ENCODE peak calls at places on chromosome 5, in ten cellular contexts. M, D, J, S, A, R, Q, Z, B and X are unnamed samples.
A peak's percentile ranks its signal among the peaks of the same experiment; 100 is the strongest.

GRCh38 chr5:141655020-141655419 is 3.8 kb upstream of the FCHSD1 start:
- DNase-seq in Q (no peak), R (no peak), A (no peak), S (no peak), M (no peak), B (no peak), D (no peak), J (no peak), Z (no peak), X (no peak)

GRCh38 chr5:112848116-112848811 is 12.8 kb upstream of the SRP19 start:
- DNase-seq in D (peak; percentile 72), A (peak; percentile 80), J (peak; percentile 82), R (peak; percentile 84), M (peak; percentile 79), S (no peak), Z (peak; percentile 79), B (no peak), Q (peak; percentile 30), X (peak; percentile 80)

GRCh38 chr5:158383485-158383884 is 524.5 kb upstream of the CLINT1 start:
- DNase-seq in R (no peak), J (no peak), Q (no peak), A (no peak), S (no peak), Z (no peak), D (no peak), M (no peak), B (no peak), X (no peak)

GRCh38 chr5:15943487-15943886 is 236.1 kb downstream of the MARCHF11 start:
- DNase-seq in S (no peak), D (peak; percentile 81), M (no peak), R (peak; percentile 58), A (peak; percentile 20), Q (no peak), J (peak; percentile 19), Z (no peak), B (no peak), X (peak; percentile 51)

GRCh38 chr5:155631116-155631515 is 617.6 kb downstream of the KIF4B start:
- DNase-seq in Z (no peak), A (no peak), J (no peak), B (no peak), D (peak; percentile 62), S (no peak), M (peak; percentile 3), Q (no peak), R (no peak), X (peak; percentile 0)

GRCh38 chr5:88092938-88093635 is 175.6 kb downstream of the TMEM161B start:
- DNase-seq in Q (no peak), S (no peak), B (no peak), M (no peak), J (no peak), D (no peak), R (no peak), A (no peak), Z (no peak), X (no peak)

GRCh38 chr5:171946382-171946781 is 60.1 kb downstream of the FBXW11 start:
- DNase-seq in S (no peak), Q (no peak), M (no peak), A (no peak), B (no peak), J (no peak), Z (no peak), D (no peak), R (no peak), X (no peak)

GRCh38 chr5:141084487-141084989 is 9.9 kb upstream of the PCDHB2 start:
- DNase-seq in B (peak; percentile 72), A (peak; percentile 46), Q (peak; percentile 22), R (peak; percentile 34), J (peak; percentile 34), Z (peak; percentile 69), S (no peak), M (peak; percentile 49), D (peak; percentile 38), X (peak; percentile 42)

DNA sequence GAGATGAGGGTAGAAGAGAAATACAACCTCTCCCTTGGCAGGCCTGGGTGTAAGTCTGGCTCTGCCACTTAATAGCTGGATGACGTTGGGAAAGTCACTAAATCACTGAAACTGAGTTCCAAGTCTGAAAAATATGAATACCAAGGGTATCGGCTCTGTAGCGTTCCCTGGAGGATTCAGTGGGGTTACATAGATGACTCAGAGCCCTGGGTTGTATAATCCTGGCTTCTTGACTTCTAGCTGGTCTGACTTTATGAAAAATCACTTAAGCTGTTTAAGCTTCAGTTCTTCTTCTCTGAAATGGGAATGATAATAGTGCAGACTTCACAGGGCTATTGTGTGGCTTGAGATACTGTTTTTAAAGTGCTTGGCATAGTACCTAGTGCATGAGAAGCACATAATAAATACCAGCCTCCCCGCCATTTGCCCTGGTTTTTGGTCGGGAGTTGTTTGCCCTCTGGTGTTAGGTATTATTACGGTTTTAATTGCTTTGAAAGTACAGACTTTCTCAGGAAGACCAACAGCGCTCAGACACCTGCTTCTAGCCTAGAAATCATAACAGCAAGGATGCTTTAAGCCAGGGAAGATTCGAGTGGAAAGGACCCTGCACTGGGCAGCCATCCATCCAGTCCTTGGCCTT is 43.0 kb downstream of the CYFIP2 start:
- DNase-seq in J (peak; percentile 28), M (peak; percentile 73), A (no peak), B (no peak), D (peak; percentile 7), R (peak; percentile 60), Z (no peak), Q (no peak), S (no peak), X (peak; percentile 8)
- TF ChIP-seq CTCF in J (no peak), M (no peak), A (no peak), B (no peak), D (no peak), R (peak; percentile 27), Z (peak; percentile 17), Q (peak; percentile 14), S (no peak), X (no peak)

GRCh38 chr5:43305948-43306563 is 7.2 kb downstream of the HMGCS1 start:
- DNase-seq in D (peak; percentile 59), J (peak; percentile 79), R (peak; percentile 69), S (no peak), Z (peak; percentile 69), M (peak; percentile 75), B (no peak), Q (peak; percentile 33), A (peak; percentile 77), X (peak; percentile 83)

GRCh38 chr5:43301653-43302091 is 11.5 kb downstream of the HMGCS1 start:
- DNase-seq in Q (no peak), S (no peak), M (no peak), B (no peak), R (peak; percentile 15), D (no peak), A (no peak), Z (no peak), J (peak; percentile 30), X (peak; percentile 50)

GRCh38 chr5:43300112-43300511 is 13.1 kb downstream of the HMGCS1 start:
- DNase-seq in R (no peak), Z (no peak), S (no peak), A (no peak), M (no peak), D (no peak), J (no peak), Q (no peak), B (no peak), X (no peak)

GRCh38 chr5:43303242-43303641 is 10.0 kb downstream of the HMGCS1 start:
- DNase-seq in Z (no peak), S (no peak), R (no peak), M (no peak), D (no peak), J (no peak), A (no peak), B (no peak), Q (no peak), X (no peak)

DNA sequence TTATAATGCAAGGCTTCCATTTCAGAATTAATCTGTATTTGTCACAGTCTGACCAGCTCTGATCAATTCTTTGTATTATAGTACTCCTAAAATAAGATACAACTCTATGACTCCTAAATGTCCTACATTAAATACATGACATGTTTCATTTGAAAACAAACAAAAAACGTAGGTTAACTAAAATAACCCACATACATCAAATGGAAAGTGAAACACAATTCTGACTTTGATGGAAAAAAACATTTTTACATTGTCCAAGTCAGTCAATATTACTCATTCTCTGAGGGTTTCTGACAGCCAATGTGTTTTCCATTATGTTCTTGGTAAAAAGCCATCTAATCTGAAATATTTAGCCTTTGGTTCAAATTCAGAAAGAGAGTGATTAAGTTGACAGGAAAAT is 8.7 kb downstream of the HMGCS1 start:
- DNase-seq in R (peak; percentile 28), M (peak; percentile 58), D (no peak), Z (no peak), S (no peak), Q (no peak), B (no peak), J (peak; percentile 49), A (peak; percentile 29), X (peak; percentile 24)
- H3K4me3 ChIP-seq in R (no peak overlapping the region), M (no peak overlapping the region), D (no peak overlapping the region), Z (no peak overlapping the region), S (no peak overlapping the region), Q (no peak overlapping the region), B (no peak overlapping the region), J (no peak overlapping the region), A (no peak overlapping the region), X (no peak overlapping the region)

GRCh38 chr5:58849151-58849550 is 266.3 kb downstream of the RAB3C start:
- DNase-seq in M (no peak), Q (no peak), S (no peak), B (no peak), J (no peak), D (peak; percentile 2), Z (no peak), R (peak; percentile 8), A (no peak), X (no peak)

GRCh38 chr5:58847041-58847440 is 264.2 kb downstream of the RAB3C start:
- DNase-seq in S (no peak), R (no peak), B (no peak), D (no peak), M (no peak), J (no peak), A (no peak), Q (no peak), Z (no peak), X (no peak)

GRCh38 chr5:58854396-58854795 is 271.5 kb downstream of the RAB3C start:
- DNase-seq in R (no peak), S (no peak), A (no peak), M (no peak), Q (no peak), Z (no peak), D (no peak), B (no peak), J (no peak), X (no peak)

GRCh38 chr5:58851571-58851970 is 268.7 kb downstream of the RAB3C start:
- DNase-seq in M (no peak), D (no peak), B (no peak), Z (no peak), A (no peak), S (no peak), R (no peak), Q (no peak), J (no peak), X (no peak)

GRCh38 chr5:58849995-58850667 is 267.3 kb downstream of the RAB3C start:
- DNase-seq in B (peak; percentile 68), M (peak; percentile 48), A (peak; percentile 64), Z (peak; percentile 71), J (peak; percentile 56), Q (no peak), R (peak; percentile 32), S (peak; percentile 47), D (peak; percentile 17), X (peak; percentile 40)
- TF ChIP-seq CTCF in B (peak; percentile 56), M (peak; percentile 47), A (peak; percentile 56), Z (peak; percentile 49), J (peak; percentile 35), Q (peak; percentile 59), R (peak; percentile 12), S (peak; percentile 48), D (peak; percentile 44), X (peak; percentile 54)

DNA sequence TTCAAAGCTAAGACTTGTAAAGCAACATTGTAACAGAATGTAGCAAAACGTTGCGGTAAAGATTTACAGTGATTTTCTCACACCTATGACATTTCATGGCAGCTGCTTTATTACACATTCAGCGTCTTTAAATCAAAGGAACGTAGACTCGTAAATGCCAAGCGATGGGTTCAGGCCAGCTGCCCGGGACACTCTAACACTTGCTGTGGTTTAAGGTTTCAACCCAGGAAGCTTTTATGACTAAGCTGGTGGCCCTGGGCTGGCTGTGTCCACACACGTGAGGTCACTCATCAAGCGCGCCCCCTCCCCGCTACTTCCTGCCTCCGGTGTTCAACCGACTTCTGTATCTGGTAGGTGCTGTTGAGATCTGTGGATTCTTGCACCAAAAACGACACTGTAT is 2.5 kb downstream of the SLC6A18 start:
- DNase-seq in S (no peak), M (peak; percentile 13), A (no peak), R (peak; percentile 60), Z (no peak), J (no peak), D (peak; percentile 4), Q (peak; percentile 7), B (no peak), X (peak; percentile 45)
- H3K4me3 ChIP-seq in S (no peak overlapping the region), M (no peak overlapping the region), A (no peak overlapping the region), R (no peak overlapping the region), Z (no peak overlapping the region), J (no peak overlapping the region), D (no peak overlapping the region), Q (no peak overlapping the region), B (no peak overlapping the region), X (no peak overlapping the region)